ENCODE peak calls at places on chromosomes 5 and 9, in nine cellular contexts. Z is suprapubic skin, E is tibial nerve, V is adrenal gland, D is heart left ventricle, Q is gastrocnemius medialis, O is ovary, I is right lobe of liver, K is breast epithelium. M is an unnamed sample.

GRCh38 chr9:114911167-114911821 is 19.1 kb downstream of the TNFSF8 start:
- DNase-seq in K (no peak), E (peak; percentile 35), Q (no peak), I (no peak), Z (no peak), D (no peak), O (no peak), V (no peak), M (peak; percentile 21)

GRCh38 chr5:59423021-59423420 is 470.5 kb downstream of the PDE4D start:
- DNase-seq in I (no peak), K (no peak), V (no peak), Z (no peak), D (no peak), Q (no peak), E (no peak), O (no peak), M (no peak)

GRCh38 chr5:1768283-1769000 is 31.2 kb downstream of the MRPL36 start:
- DNase-seq in Q (no peak), Z (peak; percentile 58), I (peak; percentile 47), D (no peak), O (no peak), V (no peak), K (no peak), E (no peak), M (no peak)

GRCh38 chr5:159206368-159206767 is 3.0 kb downstream of the RNF145 start:
- DNase-seq in Q (no peak), I (no peak), Z (no peak), K (no peak), V (no peak), D (no peak), O (no peak), E (no peak), M (no peak)

GRCh38 chr9:32603914-32604852 is 31.2 kb upstream of the NDUFB6 start:
- DNase-seq in I (no peak), V (no peak), E (no peak), Z (no peak), D (no peak), O (no peak), Q (no peak), K (no peak), M (peak; percentile 21)

GRCh38 chr5:35938518-35939227 is at the start of gene CAPSL:
- DNase-seq in V (peak; percentile 78), Z (no peak), O (no peak), I (no peak), K (peak; percentile 43), Q (no peak), D (peak; percentile 20), E (peak; percentile 12), M (peak; percentile 84)

GRCh38 chr5:57334475-57334874 is 148.1 kb downstream of the ACTBL2 start:
- DNase-seq in Q (no peak), I (no peak), V (no peak), D (no peak), Z (no peak), K (no peak), E (no peak), O (no peak), M (no peak)

GRCh38 chr9:76027426-76027825 is 137.0 kb downstream of the PCSK5 start:
- DNase-seq in E (no peak), D (no peak), K (no peak), O (no peak), Q (no peak), V (no peak), I (no peak), Z (no peak), M (no peak)

GRCh38 chr9:137085918-137086530 is 761 bp upstream of the MAN1B1 start:
- DNase-seq in E (no peak), V (peak; percentile 83), Q (peak; percentile 40), Z (peak; percentile 86), D (peak; percentile 56), K (peak; percentile 64), O (peak; percentile 57), I (no peak), M (peak; percentile 54)

GRCh38 chr9:37904647-37905505 is 949 bp upstream of the SLC25A51 start:
- DNase-seq in Z (no peak), V (no peak), O (peak; percentile 32), I (no peak), K (no peak), E (peak; percentile 21), Q (no peak), D (no peak), M (peak; percentile 44)

GRCh38 chr5:170382790-170383189 is 6.4 kb downstream of the KCNMB1 start:
- DNase-seq in K (no peak), Z (no peak), V (no peak), I (no peak), E (no peak), D (no peak), O (no peak), Q (no peak), M (no peak)

GRCh38 chr5:127875235-127876021 is 172.2 kb downstream of the CCDC192 start:
- DNase-seq in D (peak; percentile 40), Z (no peak), O (no peak), I (no peak), E (no peak), Q (peak; percentile 79), K (no peak), V (peak; percentile 90), M (peak; percentile 16)

GRCh38 chr5:16345454-16345853 is 120.1 kb downstream of the ZNF622 start:
- DNase-seq in Z (no peak), V (no peak), E (no peak), D (no peak), I (no peak), Q (no peak), O (no peak), K (no peak), M (no peak)
- TF ChIP-seq CTCF in Z (no peak), V (no peak), E (no peak), D (no peak), I (no peak), Q (no peak), O (no peak), K (no peak), M (no peak)

GRCh38 chr5:10762178-10762775 is 1.2 kb upstream of the DAP start:
- DNase-seq in O (no peak), V (peak; percentile 64), D (peak; percentile 51), K (no peak), Z (no peak), E (peak; percentile 58), I (peak; percentile 76), Q (peak; percentile 37), M (peak; percentile 38)

GRCh38 chr5:10760976-10761841 is at the start of gene DAP:
- DNase-seq in V (peak; percentile 84), D (peak; percentile 88), E (peak; percentile 65), K (peak; percentile 74), I (peak; percentile 90), Z (peak; percentile 88), Q (peak; percentile 61), O (peak; percentile 90), M (peak; percentile 89)

GRCh38 chr5:10761842-10762165 is 770 bp upstream of the DAP start:
- DNase-seq in O (no peak), E (peak; percentile 14), I (no peak), K (no peak), Q (no peak), V (no peak), Z (no peak), D (no peak), M (peak; percentile 43)

GRCh38 chr5:10759111-10759510 is 1.9 kb downstream of the DAP start:
- DNase-seq in K (no peak), Z (no peak), V (no peak), I (no peak), Q (no peak), E (no peak), O (no peak), D (no peak), M (no peak)

DNA sequence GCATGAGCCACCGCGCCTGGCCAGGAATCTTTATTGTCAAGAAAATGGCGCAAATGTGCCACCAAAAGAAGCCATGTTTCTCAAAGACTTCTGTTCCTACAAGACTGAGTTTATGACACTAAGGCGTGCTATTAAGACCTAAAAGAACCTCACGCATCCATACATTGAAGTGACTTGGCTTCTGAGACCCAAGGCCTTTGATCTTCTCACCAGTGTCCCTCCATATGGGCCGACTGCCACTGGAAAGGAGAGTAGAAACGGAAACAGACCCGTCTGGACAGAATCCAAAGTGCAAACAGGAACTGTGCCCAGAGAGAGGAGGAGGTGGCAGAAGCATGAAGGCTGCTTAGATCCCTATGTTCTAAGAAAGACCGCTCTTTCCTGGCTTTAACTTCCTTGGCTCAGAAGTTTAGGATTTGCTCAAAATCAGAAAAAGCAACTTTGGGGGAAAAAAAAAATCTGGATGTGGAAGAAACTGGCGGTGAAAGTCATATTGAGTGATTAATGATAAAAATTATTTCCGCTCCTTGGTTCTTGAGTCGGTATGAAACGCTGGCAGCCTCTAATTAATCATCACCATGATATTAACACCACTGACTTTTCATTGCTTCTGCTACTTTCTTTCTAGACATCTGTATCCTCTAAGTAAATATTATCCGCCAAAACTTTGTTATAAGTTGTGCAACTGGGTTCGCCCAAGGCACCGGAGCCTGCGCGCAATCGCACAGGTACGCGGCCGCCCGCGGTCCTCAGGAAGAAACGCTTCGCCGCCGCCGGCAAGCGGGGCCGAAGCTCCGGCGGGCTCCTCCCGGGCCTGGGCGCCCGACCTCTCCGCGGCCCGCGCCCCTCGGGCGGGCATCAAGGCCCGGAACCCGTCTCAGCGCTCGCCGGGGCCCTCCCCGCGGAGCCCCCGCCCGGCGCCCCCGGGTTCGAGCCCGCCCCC is 730 bp downstream of the DAP start:
- DNase-seq in E (peak; percentile 32), V (peak; percentile 69), D (peak; percentile 60), K (peak; percentile 46), I (peak; percentile 69), O (peak; percentile 61), Z (no peak), Q (no peak), M (peak; percentile 72)
- TF ChIP-seq POLR2A in E (no peak), V (no peak), D (no peak), K (no peak), I (peak; percentile 34), O (no peak), Z (no peak), Q (no peak), M (no peak)

DNA sequence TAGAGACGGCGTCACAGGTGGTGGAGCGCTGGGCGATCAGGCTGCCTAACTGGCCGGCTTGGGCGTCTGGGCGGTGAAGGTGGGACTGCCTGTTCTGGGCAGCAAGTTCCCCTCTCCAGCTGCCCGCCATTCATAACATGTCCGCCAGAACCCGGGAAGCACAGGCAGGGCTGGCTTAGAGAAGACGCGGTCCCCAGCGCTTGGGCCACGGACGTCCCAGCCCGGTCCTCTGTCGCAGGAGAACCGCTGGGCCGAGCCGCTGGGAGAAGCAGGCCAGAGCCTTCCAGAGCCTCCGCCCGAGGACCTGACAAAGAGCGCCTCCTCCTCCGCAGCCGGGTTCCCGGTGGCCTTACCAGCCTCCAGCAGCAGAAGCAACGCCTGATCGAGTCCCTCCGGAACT is 15.2 kb upstream of the HAND1 start:
- DNase-seq in Z (peak; percentile 34), Q (no peak), O (no peak), D (no peak), I (no peak), K (no peak), V (no peak), E (no peak), M (no peak)
- H3K27me3 ChIP-seq in Z (peaks cover 69% of the 10 kb centered on the region), Q (peaks cover 30% of the 10 kb centered on the region), O (no peaks in the 10 kb centered on the region), D (peaks cover 63% of the 10 kb centered on the region), I (peaks cover 5% of the 10 kb centered on the region), K (peaks cover 40% of the 10 kb centered on the region), V (peaks cover 22% of the 10 kb centered on the region), E (peaks cover 82% of the 10 kb centered on the region), M (no peaks in the 10 kb centered on the region)

DNA sequence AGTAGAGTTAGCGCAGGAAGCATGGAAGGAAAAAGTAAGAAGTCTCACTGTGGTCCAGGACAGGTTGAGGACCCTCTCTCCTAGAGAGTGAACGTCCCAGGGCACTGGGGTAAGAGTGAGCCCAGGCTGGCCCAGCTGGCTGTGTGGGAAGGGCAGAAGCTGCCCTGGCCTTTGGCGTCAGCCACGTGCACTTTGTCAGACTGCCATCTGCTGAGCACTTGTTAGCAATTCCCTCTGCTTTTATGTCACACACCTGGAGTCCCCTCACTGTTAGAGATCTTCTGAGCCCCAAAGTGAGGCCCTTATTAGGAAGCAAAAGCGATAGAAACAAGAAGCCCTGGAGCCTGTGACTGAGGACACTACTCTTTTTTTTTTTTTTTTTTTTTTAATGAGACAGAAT is 79.1 kb downstream of the UGCG start:
- DNase-seq in V (peak; percentile 44), Q (no peak), Z (no peak), I (peak; percentile 84), O (no peak), K (no peak), E (no peak), D (no peak), M (peak; percentile 60)
- TF ChIP-seq CTCF in V (no peak), Q (no peak), Z (no peak), I (peak; percentile 49), O (no peak), K (no peak), E (no peak), D (no peak), M (no peak)

M was measured in testis.